ENCODE peak calls at places on chromosomes 2 and 18, in eight cellular contexts. Y is left ventricle myocardium inferior, V is HCT116, J is neuronal stem cell, Q is thoracic aorta, P is tibial artery, N is psoas muscle, I is right lobe of liver. S is an unnamed sample.

GRCh38 chr2:196601430-196602306 is 37.8 kb upstream of the CCDC150 start:
- DNase-seq in Y (peak; percentile 55), V (peak; percentile 87), P (peak; percentile 44), N (peak; percentile 46), Q (peak; percentile 59), I (no peak), J (no peak), S (no peak)

GRCh38 chr18:71966791-71967190 is 577.4 kb downstream of the CBLN2 start:
- DNase-seq in I (no peak), N (no peak), Y (no peak), Q (no peak), J (no peak), P (no peak), V (no peak), S (no peak)

GRCh38 chr2:239169311-239170048 is 231.3 kb downstream of the HDAC4 start:
- DNase-seq in V (no peak), N (peak; percentile 10), P (peak; percentile 10), I (peak; percentile 39), J (no peak), Y (peak; percentile 10), Q (no peak), S (no peak)

GRCh38 chr18:39647627-39648502 is 2082.3 kb upstream of the CELF4 start:
- DNase-seq in P (no peak), Q (no peak), I (no peak), J (no peak), V (peak; percentile 42), N (no peak), Y (no peak), S (no peak)

GRCh38 chr18:35331367-35332087 is 12.7 kb downstream of the ZNF24 start:
- DNase-seq in I (no peak), Y (no peak), V (no peak), P (no peak), J (no peak), N (no peak), Q (no peak), S (no peak)

GRCh38 chr2:96505231-96505889 is at the start of gene NEURL3:
- DNase-seq in J (no peak), I (no peak), N (no peak), Q (no peak), V (peak; percentile 22), P (no peak), Y (no peak), S (no peak)

GRCh38 chr2:240156435-240157146 is 16.1 kb upstream of the OTOS start:
- DNase-seq in V (no peak), P (no peak), Y (no peak), I (peak; percentile 36), N (peak; percentile 10), Q (no peak), J (no peak), S (no peak)

GRCh38 chr2:161223139-161223732 is 63.0 kb downstream of the TANK start:
- DNase-seq in J (no peak), I (no peak), P (no peak), Y (no peak), N (no peak), V (peak; percentile 37), Q (no peak), S (peak; percentile 57)

GRCh38 chr2:238255146-238255545 is 15.3 kb upstream of the HES6 start:
- DNase-seq in Y (no peak), P (no peak), Q (no peak), J (no peak), N (no peak), I (peak; percentile 37), V (no peak), S (no peak)

GRCh38 chr18:6851480-6851879 is 122.0 kb downstream of the ARHGAP28 start:
- DNase-seq in J (no peak), I (no peak), N (no peak), V (no peak), P (no peak), Y (no peak), Q (no peak), S (no peak)

GRCh38 chr2:166057363-166058169 is 70.3 kb downstream of the SCN1A start:
- DNase-seq in Q (no peak), V (no peak), J (peak; percentile 2), N (no peak), Y (no peak), P (no peak), I (no peak), S (no peak)

GRCh38 chr2:15771124-15771523 is 169.2 kb upstream of the MYCN start:
- DNase-seq in V (no peak), N (no peak), Q (no peak), P (no peak), J (no peak), I (no peak), Y (no peak), S (no peak)

GRCh38 chr18:80254971-80255500 is 7.7 kb upstream of the PARD6G start:
- DNase-seq in V (no peak), I (no peak), J (no peak), Q (no peak), N (no peak), P (no peak), Y (no peak), S (no peak)

GRCh38 chr2:120722603-120723421 is 12.9 kb upstream of the GLI2 start:
- DNase-seq in V (no peak), P (no peak), J (no peak), N (no peak), Y (no peak), Q (no peak), I (no peak), S (no peak)

GRCh38 chr2:10132596-10132995 is 10.1 kb downstream of the RRM2 start:
- DNase-seq in N (no peak), J (no peak), P (no peak), V (no peak), I (no peak), Q (no peak), Y (no peak), S (no peak)

GRCh38 chr2:152468832-152469692 is 134.1 kb downstream of the FMNL2 start:
- DNase-seq in Y (no peak), N (no peak), V (no peak), J (no peak), I (no peak), P (no peak), Q (no peak), S (no peak)

GRCh38 chr2:190718652-190719526 is 70.0 kb downstream of the NAB1 start:
- DNase-seq in N (peak; percentile 32), V (peak; percentile 66), P (no peak), I (no peak), Q (peak; percentile 7), J (no peak), Y (peak; percentile 19), S (no peak)

GRCh38 chr2:170509460-170510193 is 205.5 kb upstream of the SP5 start:
- DNase-seq in P (no peak), Y (no peak), I (no peak), J (no peak), N (peak; percentile 44), V (no peak), Q (no peak), S (no peak)

GRCh38 chr2:240319855-240320560 is 115.5 kb upstream of the GPC1 start:
- DNase-seq in Q (peak; percentile 15), J (no peak), Y (no peak), N (no peak), V (peak; percentile 23), P (no peak), I (no peak), S (no peak)

GRCh38 chr2:157497603-157498314 is 53.9 kb upstream of the CYTIP start:
- DNase-seq in Q (no peak), N (no peak), V (peak; percentile 13), P (no peak), J (peak; percentile 6), Y (no peak), I (no peak), S (peak; percentile 40)

GRCh38 chr2:17976871-17977746 is 98.6 kb downstream of the KCNS3 start:
- DNase-seq in Q (peak; percentile 26), V (no peak), P (peak; percentile 45), I (no peak), Y (peak; percentile 15), J (no peak), N (peak; percentile 38), S (no peak)
- H3K4me3 ChIP-seq in Q (peak overlapping the region; percentile 32), V (no peak overlapping the region), P (no peak overlapping the region), I (no peak overlapping the region), Y (no peak overlapping the region), J (no peak overlapping the region), N (peak overlapping the region; percentile 49), S (no peak overlapping the region)

GRCh38 chr2:127584516-127585033 is 49.1 kb downstream of the MYO7B start:
- DNase-seq in J (no peak), I (no peak), N (no peak), V (no peak), P (no peak), Y (no peak), Q (no peak), S (no peak)
- H3K9me3 ChIP-seq in J (no peaks in the 10 kb centered on the region), I (no peaks in the 10 kb centered on the region), N (no peaks in the 10 kb centered on the region), V (no peaks in the 10 kb centered on the region), P (no peaks in the 10 kb centered on the region), Y (no peaks in the 10 kb centered on the region), Q (no peaks in the 10 kb centered on the region), S (no peaks in the 10 kb centered on the region)

GRCh38 chr2:60551241-60552095 is 2.0 kb downstream of the BCL11A start:
- DNase-seq in J (no peak), N (no peak), Y (no peak), P (no peak), V (no peak), Q (no peak), I (peak; percentile 70), S (no peak)

GRCh38 chr2:60552851-60553495 is 481 bp downstream of the BCL11A start:
- DNase-seq in I (no peak), Y (no peak), Q (no peak), P (no peak), N (no peak), V (no peak), J (no peak), S (no peak)

GRCh38 chr2:60553496-60553991 is at the start of gene BCL11A:
- DNase-seq in Q (no peak), N (no peak), P (no peak), Y (peak; percentile 56), V (peak; percentile 57), J (no peak), I (no peak), S (no peak)

GRCh38 chr2:60550984-60551240 is 2.5 kb downstream of the BCL11A start:
- DNase-seq in P (no peak), Y (no peak), J (no peak), N (no peak), I (no peak), Q (no peak), V (no peak), S (no peak)

GRCh38 chr2:60552096-60552850 is 1.2 kb downstream of the BCL11A start:
- DNase-seq in V (no peak), Y (no peak), P (no peak), I (no peak), Q (no peak), N (no peak), J (no peak), S (no peak)
- H3K27ac ChIP-seq in V (no peak overlapping the region), Y (peak overlapping the region; percentile 87), P (no peak overlapping the region), I (no peak overlapping the region), Q (no peak overlapping the region), N (no peak overlapping the region), J (no peak overlapping the region), S (no peak overlapping the region)

GRCh38 chr2:98869272-98869641 is 66.8 kb downstream of the CRACDL start:
- DNase-seq in V (no peak), P (no peak), J (no peak), Q (no peak), Y (no peak), I (no peak), N (no peak), S (no peak)
- H3K4me3 ChIP-seq in V (no peak overlapping the region), P (no peak overlapping the region), J (no peak overlapping the region), Q (no peak overlapping the region), Y (no peak overlapping the region), I (no peak overlapping the region), N (no peak overlapping the region), S (no peak overlapping the region)

GRCh38 chr18:22827741-22828140 is 105.4 kb upstream of the RBBP8 start:
- DNase-seq in V (no peak), I (no peak), N (no peak), J (no peak), P (no peak), Q (no peak), Y (no peak), S (no peak)
- H3K9me3 ChIP-seq in V (no peaks in the 10 kb centered on the region), I (no peaks in the 10 kb centered on the region), N (no peaks in the 10 kb centered on the region), J (no peaks in the 10 kb centered on the region), P (no peaks in the 10 kb centered on the region), Q (no peaks in the 10 kb centered on the region), Y (no peaks in the 10 kb centered on the region), S (no peaks in the 10 kb centered on the region)

S was measured in CD4-positive, alpha-beta memory T cell.